ENCODE peak calls at places on chromosome X, in five cellular contexts. X, H, S, U and Q are unnamed samples.

GRCh38 chrX:118975831-118976598 is 1.6 kb downstream of the LONRF3 start:
- DNase-seq in X (no peak), H (no peak), S (peak; percentile 56), U (peak; percentile 46), Q (peak; percentile 69)

GRCh38 chrX:121733514-121733913 is 686.1 kb downstream of the GLUD2 start:
- DNase-seq in X (no peak), H (no peak), S (peak; percentile 36), U (no peak), Q (no peak)

GRCh38 chrX:51891245-51891644 is 2.2 kb upstream of the MAGED1 start:
- DNase-seq in X (no peak), H (no peak), S (no peak), U (no peak), Q (no peak)

GRCh38 chrX:150873616-150874015 is 24.9 kb downstream of the CD99L2 start:
- DNase-seq in X (no peak), H (no peak), S (peak; percentile 28), U (no peak), Q (no peak)

GRCh38 chrX:133746593-133746992 is 238.8 kb downstream of the GPC3 start:
- DNase-seq in X (no peak), H (no peak), S (no peak), U (no peak), Q (no peak)

GRCh38 chrX:101369687-101370086 is 16.3 kb downstream of the BTK start:
- DNase-seq in X (no peak), H (no peak), S (no peak), U (no peak), Q (no peak)

GRCh38 chrX:45851434-45851991 is 650.8 kb upstream of the DIPK2B start:
- DNase-seq in X (peak; percentile 30), H (no peak), S (peak; percentile 70), U (peak; percentile 67), Q (no peak)

GRCh38 chrX:18119856-18120255 is 100.8 kb downstream of the BEND2 start:
- DNase-seq in X (peak; percentile 43), H (no peak), S (no peak), U (no peak), Q (peak; percentile 2)

GRCh38 chrX:115387327-115387726 is 97.8 kb downstream of the LUZP4 start:
- DNase-seq in X (no peak), H (no peak), S (no peak), U (no peak), Q (no peak)

GRCh38 chrX:9911479-9911878 is 55.7 kb upstream of the CLDN34 start:
- DNase-seq in X (no peak), H (no peak), S (peak; percentile 33), U (peak; percentile 65), Q (no peak)

GRCh38 chrX:48958635-48959094 is 1.3 kb upstream of the OTUD5 start:
- DNase-seq in X (no peak), H (peak; percentile 18), S (peak; percentile 79), U (peak; percentile 71), Q (peak; percentile 12)

GRCh38 chrX:74251006-74251930 is 52.7 kb upstream of the ZCCHC13 start:
- DNase-seq in X (no peak), H (peak; percentile 6), S (peak; percentile 69), U (peak; percentile 76), Q (no peak)

GRCh38 chrX:15349046-15349445 is 13.7 kb upstream of the PIGA start:
- DNase-seq in X (peak; percentile 68), H (peak; percentile 92), S (peak; percentile 71), U (peak; percentile 85), Q (peak; percentile 1)

GRCh38 chrX:11756354-11757318 is 1.4 kb upstream of the MSL3 start:
- DNase-seq in X (no peak), H (no peak), S (peak; percentile 75), U (peak; percentile 13), Q (no peak)

GRCh38 chrX:78102100-78102499 is 1.9 kb upstream of the PGK1 start:
- DNase-seq in X (no peak), H (no peak), S (peak; percentile 10), U (no peak), Q (no peak)

GRCh38 chrX:26071618-26072017 is 66.5 kb upstream of the MAGEB18 start:
- DNase-seq in X (no peak), H (no peak), S (no peak), U (no peak), Q (no peak)

GRCh38 chrX:107935200-107935599 is 47.0 kb downstream of the TEX13B start:
- DNase-seq in X (no peak), H (no peak), S (peak; percentile 62), U (peak; percentile 12), Q (no peak)

GRCh38 chrX:25968920-25969319 is 169.2 kb upstream of the MAGEB18 start:
- DNase-seq in X (peak; percentile 2), H (no peak), S (peak; percentile 9), U (no peak), Q (no peak)

GRCh38 chrX:37912286-37912685 is 64.9 kb upstream of the DYNLT3 start:
- DNase-seq in X (no peak), H (no peak), S (peak; percentile 10), U (no peak), Q (no peak)

GRCh38 chrX:24023972-24024664 is 2.9 kb downstream of the KLHL15 start:
- DNase-seq in X (no peak), H (peak; percentile 7), S (peak; percentile 17), U (peak; percentile 39), Q (no peak)

GRCh38 chrX:15785176-15785735 is 5.0 kb upstream of the ZRSR2 start:
- DNase-seq in X (no peak), H (no peak), S (no peak), U (no peak), Q (no peak)

GRCh38 chrX:30881390-30881789 is 7.7 kb downstream of the TAB3 start:
- DNase-seq in X (no peak), H (no peak), S (no peak), U (no peak), Q (no peak)

GRCh38 chrX:54423161-54423888 is 16.9 kb upstream of the TSR2 start:
- DNase-seq in X (no peak), H (no peak), S (no peak), U (no peak), Q (no peak)

GRCh38 chrX:33923262-33923661 is 208.9 kb downstream of the FAM47A start:
- DNase-seq in X (no peak), H (no peak), S (no peak), U (no peak), Q (no peak)

GRCh38 chrX:29044802-29045201 is 457.6 kb downstream of the IL1RAPL1 start:
- DNase-seq in X (no peak), H (peak; percentile 19), S (no peak), U (peak; percentile 24), Q (no peak)

GRCh38 chrX:103730147-103730546 is 19.4 kb downstream of the TMEM31 start:
- DNase-seq in X (no peak), H (no peak), S (peak; percentile 5), U (no peak), Q (no peak)

GRCh38 chrX:55867254-55867653 is 149.7 kb downstream of the RRAGB start:
- DNase-seq in X (no peak), H (no peak), S (peak; percentile 4), U (peak; percentile 0), Q (no peak)

GRCh38 chrX:110532527-110532926 is 173.9 kb downstream of the RTL9 start:
- DNase-seq in X (no peak), H (no peak), S (peak; percentile 33), U (no peak), Q (no peak)

GRCh38 chrX:40172169-40172979 is 74.6 kb upstream of the BCOR start:
- DNase-seq in X (peak; percentile 63), H (no peak), S (peak; percentile 74), U (peak; percentile 76), Q (no peak)